ENCODE peak calls at places on chromosome 5, in seven cellular contexts. One of them, this sample, is unnamed.

GRCh38 chr5:94911285-94911684 is 292.8 kb downstream of the SLF1 start:
- DNase-seq in dermis blood vessel endothelial cell: no peak
- DNase-seq in NCI-H1417: no peak
- DNase-seq in GM18507: no peak
- DNase-seq in gastrocnemius medialis: no peak
- DNase-seq in sciatic nerve: no peak
- DNase-seq in endothelial cell: no peak
- DNase-seq in this sample: no peak

GRCh38 chr5:59367791-59368394 is 525.6 kb downstream of the PDE4D start:
- DNase-seq in dermis blood vessel endothelial cell: peak; percentile 87
- DNase-seq in NCI-H1417: peak; percentile 61
- DNase-seq in GM18507: no peak
- DNase-seq in gastrocnemius medialis: no peak
- DNase-seq in sciatic nerve: peak; percentile 74
- DNase-seq in endothelial cell: peak; percentile 63
- DNase-seq in this sample: peak; percentile 68

GRCh38 chr5:178115835-178116405 is 2.6 kb downstream of the N4BP3 start:
- DNase-seq in dermis blood vessel endothelial cell: peak; percentile 32
- DNase-seq in NCI-H1417: no peak
- DNase-seq in GM18507: no peak
- DNase-seq in gastrocnemius medialis: no peak
- DNase-seq in sciatic nerve: no peak
- DNase-seq in endothelial cell: no peak
- DNase-seq in this sample: no peak

GRCh38 chr5:139543423-139543991 is 17.6 kb upstream of the UBE2D2 start:
- DNase-seq in dermis blood vessel endothelial cell: peak; percentile 79
- DNase-seq in NCI-H1417: no peak
- DNase-seq in GM18507: peak; percentile 49
- DNase-seq in gastrocnemius medialis: peak; percentile 33
- DNase-seq in sciatic nerve: peak; percentile 70
- DNase-seq in endothelial cell: peak; percentile 76
- DNase-seq in this sample: no peak

GRCh38 chr5:56037531-56038010 is 42.8 kb upstream of the IL6ST start:
- DNase-seq in dermis blood vessel endothelial cell: no peak
- DNase-seq in NCI-H1417: peak; percentile 39
- DNase-seq in GM18507: no peak
- DNase-seq in gastrocnemius medialis: no peak
- DNase-seq in sciatic nerve: no peak
- DNase-seq in endothelial cell: no peak
- DNase-seq in this sample: no peak

GRCh38 chr5:74243634-74244033 is 396.9 kb downstream of the ENC1 start:
- DNase-seq in dermis blood vessel endothelial cell: peak; percentile 12
- DNase-seq in NCI-H1417: no peak
- DNase-seq in GM18507: no peak
- DNase-seq in gastrocnemius medialis: no peak
- DNase-seq in sciatic nerve: no peak
- DNase-seq in endothelial cell: no peak
- DNase-seq in this sample: peak; percentile 80

GRCh38 chr5:94901071-94901979 is 282.9 kb downstream of the SLF1 start:
- DNase-seq in dermis blood vessel endothelial cell: peak; percentile 65
- DNase-seq in NCI-H1417: no peak
- DNase-seq in GM18507: no peak
- DNase-seq in gastrocnemius medialis: no peak
- DNase-seq in sciatic nerve: no peak
- DNase-seq in endothelial cell: no peak
- DNase-seq in this sample: peak; percentile 83

GRCh38 chr5:111584651-111585050 is 72.3 kb upstream of the STARD4 start:
- DNase-seq in dermis blood vessel endothelial cell: peak; percentile 77
- DNase-seq in NCI-H1417: no peak
- DNase-seq in GM18507: no peak
- DNase-seq in gastrocnemius medialis: no peak
- DNase-seq in sciatic nerve: no peak
- DNase-seq in endothelial cell: no peak
- DNase-seq in this sample: peak; percentile 61

GRCh38 chr5:78647411-78647818 is 1.2 kb downstream of the LHFPL2 start:
- DNase-seq in dermis blood vessel endothelial cell: peak; percentile 60
- DNase-seq in NCI-H1417: no peak
- DNase-seq in GM18507: no peak
- DNase-seq in gastrocnemius medialis: no peak
- DNase-seq in sciatic nerve: no peak
- DNase-seq in endothelial cell: peak; percentile 13
- DNase-seq in this sample: peak; percentile 62

GRCh38 chr5:151150484-151151262 is 6.9 kb downstream of the ANXA6 start:
- DNase-seq in dermis blood vessel endothelial cell: peak; percentile 49
- DNase-seq in NCI-H1417: peak; percentile 27
- DNase-seq in GM18507: no peak
- DNase-seq in gastrocnemius medialis: no peak
- DNase-seq in sciatic nerve: no peak
- DNase-seq in endothelial cell: peak; percentile 29
- DNase-seq in this sample: peak; percentile 20

GRCh38 chr5:142403583-142403982 is 78.8 kb upstream of the SPRY4 start:
- DNase-seq in dermis blood vessel endothelial cell: no peak
- DNase-seq in NCI-H1417: no peak
- DNase-seq in GM18507: no peak
- DNase-seq in gastrocnemius medialis: no peak
- DNase-seq in sciatic nerve: no peak
- DNase-seq in endothelial cell: no peak
- DNase-seq in this sample: no peak

GRCh38 chr5:142904421-142904820 is 134.2 kb downstream of the ARHGAP26 start:
- DNase-seq in dermis blood vessel endothelial cell: peak; percentile 45
- DNase-seq in NCI-H1417: no peak
- DNase-seq in GM18507: no peak
- DNase-seq in gastrocnemius medialis: no peak
- DNase-seq in sciatic nerve: no peak
- DNase-seq in endothelial cell: no peak
- DNase-seq in this sample: peak; percentile 55

GRCh38 chr5:172775326-172776234 is 4.6 kb upstream of the DUSP1 start:
- DNase-seq in dermis blood vessel endothelial cell: no peak
- DNase-seq in NCI-H1417: no peak
- DNase-seq in GM18507: no peak
- DNase-seq in gastrocnemius medialis: peak; percentile 96
- DNase-seq in sciatic nerve: no peak
- DNase-seq in endothelial cell: no peak
- DNase-seq in this sample: peak; percentile 72

GRCh38 chr5:125026900-125027731 is 280.7 kb upstream of the ZNF608 start:
- DNase-seq in dermis blood vessel endothelial cell: no peak
- DNase-seq in NCI-H1417: peak; percentile 56
- DNase-seq in GM18507: no peak
- DNase-seq in gastrocnemius medialis: no peak
- DNase-seq in sciatic nerve: no peak
- DNase-seq in endothelial cell: no peak
- DNase-seq in this sample: no peak

GRCh38 chr5:1473746-1474145 is 28.5 kb upstream of the SLC6A3 start:
- DNase-seq in dermis blood vessel endothelial cell: no peak
- DNase-seq in NCI-H1417: no peak
- DNase-seq in GM18507: no peak
- DNase-seq in gastrocnemius medialis: no peak
- DNase-seq in sciatic nerve: no peak
- DNase-seq in endothelial cell: no peak
- DNase-seq in this sample: no peak

GRCh38 chr5:1652873-1653707 is 129.3 kb upstream of the LPCAT1 start:
- DNase-seq in dermis blood vessel endothelial cell: no peak
- DNase-seq in NCI-H1417: no peak
- DNase-seq in GM18507: no peak
- DNase-seq in gastrocnemius medialis: no peak
- DNase-seq in sciatic nerve: no peak
- DNase-seq in endothelial cell: no peak
- DNase-seq in this sample: no peak

GRCh38 chr5:76225316-76225715 is 142.1 kb downstream of the SV2C start:
- DNase-seq in dermis blood vessel endothelial cell: no peak
- DNase-seq in NCI-H1417: no peak
- DNase-seq in GM18507: no peak
- DNase-seq in gastrocnemius medialis: no peak
- DNase-seq in sciatic nerve: no peak
- DNase-seq in endothelial cell: no peak
- DNase-seq in this sample: no peak

GRCh38 chr5:138938526-138938925 is 63.4 kb upstream of the LRRTM2 start:
- DNase-seq in dermis blood vessel endothelial cell: no peak
- DNase-seq in NCI-H1417: no peak
- DNase-seq in GM18507: no peak
- DNase-seq in gastrocnemius medialis: no peak
- DNase-seq in sciatic nerve: no peak
- DNase-seq in endothelial cell: no peak
- DNase-seq in this sample: no peak

GRCh38 chr5:67773439-67773988 is 442.0 kb upstream of the PIK3R1 start:
- DNase-seq in dermis blood vessel endothelial cell: peak; percentile 4
- DNase-seq in NCI-H1417: no peak
- DNase-seq in GM18507: no peak
- DNase-seq in gastrocnemius medialis: no peak
- DNase-seq in sciatic nerve: peak; percentile 69
- DNase-seq in endothelial cell: no peak
- DNase-seq in this sample: no peak

GRCh38 chr5:100131161-100131560 is 404.0 kb upstream of the FAM174A start:
- DNase-seq in dermis blood vessel endothelial cell: no peak
- DNase-seq in NCI-H1417: no peak
- DNase-seq in GM18507: no peak
- DNase-seq in gastrocnemius medialis: no peak
- DNase-seq in sciatic nerve: no peak
- DNase-seq in endothelial cell: no peak
- DNase-seq in this sample: no peak

GRCh38 chr5:81579525-81579924 is 171.4 kb downstream of the SSBP2 start:
- DNase-seq in dermis blood vessel endothelial cell: peak; percentile 63
- DNase-seq in NCI-H1417: no peak
- DNase-seq in GM18507: no peak
- DNase-seq in gastrocnemius medialis: no peak
- DNase-seq in sciatic nerve: no peak
- DNase-seq in endothelial cell: no peak
- DNase-seq in this sample: peak; percentile 6

This sample was measured in ELR.